ENCODE peak calls at places on chromosomes 5 and 9, in nine cellular contexts. S is KBM-7; X is fibroblast of pulmonary artery; L is AG10803; B is right cardiac atrium; T is posterior vena cava; I is activated T-helper 1 cell treated with anti-CD3 and anti-CD28 coated beads, Interleukin-2, amount 50 U/mL, for 16 hours; N is effector CD8-positive, alpha-beta T cell; R is left ventricle myocardium inferior. J is an unnamed sample.

GRCh38 chr5:95842955-95843544 is 20.5 kb upstream of the GLRX start:
- DNase-seq in I (no peak), B (peak; percentile 82), N (peak; percentile 11), X (peak; percentile 72), R (peak; percentile 59), L (peak; percentile 43), T (no peak), S (peak; percentile 95), J (peak; percentile 94)

GRCh38 chr5:169970911-169971436 is 9.3 kb downstream of the INSYN2B start:
- DNase-seq in N (no peak), I (no peak), T (peak; percentile 84), S (no peak), R (peak; percentile 25), L (peak; percentile 84), X (peak; percentile 70), B (peak; percentile 76), J (peak; percentile 90)

GRCh38 chr5:74404574-74405310 is 235.8 kb downstream of the ENC1 start:
- DNase-seq in R (no peak), N (no peak), L (no peak), T (no peak), B (no peak), S (no peak), X (no peak), I (no peak), J (no peak)

GRCh38 chr5:43301653-43302091 is 11.5 kb downstream of the HMGCS1 start:
- DNase-seq in T (no peak), I (no peak), R (no peak), S (no peak), X (no peak), B (no peak), L (no peak), N (no peak), J (peak; percentile 64)

GRCh38 chr5:1468247-1468612 is 23.0 kb upstream of the SLC6A3 start:
- DNase-seq in B (no peak), T (peak; percentile 66), L (peak; percentile 15), R (no peak), N (peak; percentile 22), X (peak; percentile 37), S (peak; percentile 25), I (no peak), J (no peak)

GRCh38 chr5:75152861-75153260 is 83.8 kb downstream of the ANKRD31 start:
- DNase-seq in S (no peak), L (no peak), R (no peak), I (no peak), B (no peak), T (no peak), X (peak; percentile 6), N (no peak), J (no peak)

GRCh38 chr9:122158202-122158601 is 1.4 kb downstream of the NDUFA8 start:
- DNase-seq in S (peak; percentile 84), B (no peak), R (no peak), T (no peak), X (peak; percentile 59), I (no peak), L (peak; percentile 58), N (peak; percentile 8), J (peak; percentile 74)

GRCh38 chr5:83394190-83394589 is 77.4 kb upstream of the VCAN start:
- DNase-seq in B (no peak), L (no peak), R (no peak), X (no peak), T (no peak), N (no peak), I (no peak), S (no peak), J (no peak)

GRCh38 chr5:178793696-178794095 is 63.2 kb upstream of the ZNF354A start:
- DNase-seq in T (peak; percentile 73), R (no peak), X (no peak), B (no peak), I (no peak), S (no peak), L (no peak), N (no peak), J (no peak)

GRCh38 chr9:129725841-129726251 is 27.0 kb downstream of the PTGES start:
- DNase-seq in B (peak; percentile 22), S (no peak), T (no peak), I (no peak), L (peak; percentile 61), X (no peak), N (no peak), R (no peak), J (no peak)

GRCh38 chr5:171424726-171425125 is 5.3 kb downstream of the FGF18 start:
- DNase-seq in T (peak; percentile 40), R (no peak), I (no peak), X (no peak), S (no peak), L (no peak), N (no peak), B (no peak), J (no peak)